ENCODE peak calls at places on chromosomes 4 and X, in seven cellular contexts. G is right lobe of liver, I is spleen, F is breast epithelium, X is adrenal gland, B is esophagus muscularis mucosa, U is suprapubic skin. A is an unnamed sample.

GRCh38 chr4:89781321-89781720 is 55.6 kb downstream of the SNCA start:
- DNase-seq in G (no peak), F (no peak), X (no peak), B (no peak), I (no peak), U (no peak), A (no peak)

GRCh38 chrX:121216979-121217378 is 169.6 kb downstream of the GLUD2 start:
- DNase-seq in F (no peak), B (no peak), U (no peak), X (no peak), I (no peak), G (no peak), A (no peak)

GRCh38 chrX:119201570-119201969 is 34.5 kb upstream of the PGRMC1 start:
- DNase-seq in B (no peak), G (no peak), I (no peak), U (no peak), F (no peak), X (no peak), A (no peak)

GRCh38 chrX:123481908-123482873 is 250.7 kb downstream of the THOC2 start:
- DNase-seq in B (no peak), U (no peak), X (peak; percentile 5), G (no peak), F (no peak), I (no peak), A (no peak)

GRCh38 chr4:121881213-121881612 is 10.9 kb upstream of the BBS7 start:
- DNase-seq in G (no peak), U (no peak), X (no peak), F (no peak), B (no peak), I (no peak), A (no peak)

GRCh38 chr4:94413085-94413685 is 38.6 kb upstream of the PDLIM5 start:
- DNase-seq in F (no peak), X (no peak), B (no peak), I (no peak), U (no peak), G (no peak), A (no peak)

GRCh38 chr4:159240690-159241089 is 137.8 kb downstream of the RAPGEF2 start:
- DNase-seq in F (no peak), X (no peak), G (no peak), U (no peak), I (no peak), B (no peak), A (no peak)

GRCh38 chr4:170138580-170139194 is 48.9 kb upstream of the AADAT start:
- DNase-seq in X (peak; percentile 80), G (peak; percentile 62), F (peak; percentile 70), U (peak; percentile 75), B (no peak), I (peak; percentile 79), A (peak; percentile 74)

GRCh38 chrX:9318213-9318612 is 146.6 kb upstream of the TBL1X start:
- DNase-seq in G (no peak), X (no peak), U (no peak), B (no peak), I (no peak), F (no peak), A (no peak)

GRCh38 chr4:153393397-153393796 is 48.9 kb downstream of the MND1 start:
- DNase-seq in X (peak; percentile 70), U (no peak), I (no peak), B (no peak), F (no peak), G (no peak), A (peak; percentile 83)

GRCh38 chr4:56296449-56296990 is 90.8 kb downstream of the AASDH start:
- DNase-seq in X (no peak), I (no peak), U (no peak), G (no peak), B (no peak), F (no peak), A (no peak)
- H3K27ac ChIP-seq in X (no peak overlapping the region), I (no peak overlapping the region), U (no peak overlapping the region), G (no peak overlapping the region), B (no peak overlapping the region), F (no peak overlapping the region), A (no peak overlapping the region)

GRCh38 chrX:15737957-15738685 is at the start of gene CA5B:
- DNase-seq in B (peak; percentile 96), X (peak; percentile 94), U (peak; percentile 97), F (peak; percentile 93), I (peak; percentile 99), G (peak; percentile 95), A (peak; percentile 99)

GRCh38 chrX:15738686-15739016 is 581 bp downstream of the CA5B start:
- DNase-seq in I (no peak), U (no peak), F (no peak), B (no peak), G (no peak), X (no peak), A (no peak)

GRCh38 chrX:15739886-15740285 is 1.8 kb downstream of the CA5B start:
- DNase-seq in U (no peak), X (no peak), G (no peak), I (no peak), F (no peak), B (no peak), A (no peak)

GRCh38 chrX:15737188-15737956 is 698 bp upstream of the CA5B start:
- DNase-seq in G (no peak), U (no peak), X (no peak), B (no peak), I (no peak), F (no peak), A (no peak)
- TF ChIP-seq POLR2A in G (no peak), U (no peak), X (no peak), B (no peak), I (no peak), F (no peak), A (no peak)

DNA sequence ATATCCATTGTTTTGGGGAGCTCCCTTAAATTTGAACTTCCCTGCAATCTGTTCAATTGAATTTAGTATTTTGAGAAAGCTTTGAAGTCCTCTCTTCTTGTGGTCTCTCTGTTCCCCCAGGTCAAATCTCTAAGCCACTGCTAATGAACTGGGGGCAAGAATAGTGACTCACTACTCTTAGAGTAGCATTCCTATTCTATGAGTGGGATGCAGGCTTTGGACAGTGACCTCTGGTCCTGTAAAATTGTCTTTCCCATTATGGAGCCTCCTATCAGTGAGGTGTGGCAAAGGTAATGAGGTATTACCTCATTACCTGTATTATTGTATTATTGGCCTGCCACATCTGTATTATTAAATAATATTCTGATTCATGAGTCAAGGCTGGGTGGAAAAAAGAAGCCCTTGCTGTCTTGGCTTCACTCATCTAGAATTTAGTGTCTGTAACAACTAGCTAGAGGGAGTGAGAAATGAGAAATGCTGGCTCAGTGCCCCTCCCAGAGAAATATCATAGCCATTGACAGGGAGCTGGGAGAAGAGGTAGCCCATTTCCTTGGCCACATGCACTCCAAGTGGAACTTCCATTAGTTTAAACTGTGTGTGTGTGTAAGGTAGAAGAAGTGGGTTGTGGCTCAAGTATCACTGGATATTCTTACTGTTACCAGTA is 393.9 kb upstream of the CTSO start:
- DNase-seq in B (no peak), X (no peak), U (no peak), G (no peak), F (no peak), I (no peak), A (no peak)
- H3K27ac ChIP-seq in B (no peak overlapping the region), X (no peak overlapping the region), U (no peak overlapping the region), G (no peak overlapping the region), F (no peak overlapping the region), I (no peak overlapping the region), A (no peak overlapping the region)

GRCh38 chr4:102501635-102502382 is 650 bp downstream of the NFKB1 start:
- DNase-seq in G (peak; percentile 76), I (peak; percentile 94), X (peak; percentile 74), B (peak; percentile 93), U (peak; percentile 92), F (peak; percentile 75), A (peak; percentile 93)
- TF ChIP-seq POLR2A in G (peak; percentile 51), I (no peak), X (peak; percentile 41), B (peak; percentile 15), U (no peak), F (peak; percentile 36), A (peak; percentile 18)

GRCh38 chr4:55446578-55446922 is 50.8 kb downstream of the TMEM165 start:
- DNase-seq in F (no peak), I (no peak), X (no peak), G (no peak), B (no peak), U (no peak), A (no peak)
- H3K27ac ChIP-seq in F (no peak overlapping the region), I (no peak overlapping the region), X (no peak overlapping the region), G (no peak overlapping the region), B (no peak overlapping the region), U (no peak overlapping the region), A (no peak overlapping the region)

A was measured in upper lobe of left lung.